ENCODE peak calls at places on chromosomes 2 and 18, in four cellular contexts. S is A549, O is spleen, M is breast epithelium. K is an unnamed sample.

GRCh38 chr18:76896677-76897076 is 74.3 kb downstream of the ZNF236 start:
- DNase-seq in S (no peak), O (no peak), M (no peak), K (no peak)

GRCh38 chr2:236998250-236998649 is 87.4 kb upstream of the COPS8 start:
- DNase-seq in S (no peak), O (no peak), M (no peak), K (no peak)

GRCh38 chr18:38362286-38362792 is 796.7 kb upstream of the CELF4 start:
- DNase-seq in S (no peak), O (no peak), M (no peak), K (no peak)

GRCh38 chr2:30226144-30227032 is 4.9 kb upstream of the LBH start:
- DNase-seq in S (no peak), O (no peak), M (no peak), K (no peak)

GRCh38 chr2:236627193-236627592 is 57.6 kb downstream of the ACKR3 start:
- DNase-seq in S (no peak), O (peak; percentile 59), M (no peak), K (no peak)

GRCh38 chr2:12330916-12331315 is 385.8 kb upstream of the TRIB2 start:
- DNase-seq in S (no peak), O (no peak), M (no peak), K (no peak)

GRCh38 chr18:61334491-61334850 is 1.2 kb downstream of the CDH20 start:
- DNase-seq in S (no peak), O (no peak), M (no peak), K (no peak)

GRCh38 chr2:29782531-29782930 is 138.9 kb downstream of the ALK start:
- DNase-seq in S (no peak), O (no peak), M (no peak), K (no peak)

GRCh38 chr18:66695281-66695680 is 91.4 kb upstream of the CDH19 start:
- DNase-seq in S (no peak), O (no peak), M (no peak), K (no peak)

GRCh38 chr2:113965644-113966043 is 75.8 kb downstream of the ACTR3 start:
- DNase-seq in S (no peak), O (no peak), M (no peak), K (no peak)

GRCh38 chr2:181536730-181537129 is 79.5 kb downstream of the ITGA4 start:
- DNase-seq in S (no peak), O (no peak), M (no peak), K (no peak)

DNA sequence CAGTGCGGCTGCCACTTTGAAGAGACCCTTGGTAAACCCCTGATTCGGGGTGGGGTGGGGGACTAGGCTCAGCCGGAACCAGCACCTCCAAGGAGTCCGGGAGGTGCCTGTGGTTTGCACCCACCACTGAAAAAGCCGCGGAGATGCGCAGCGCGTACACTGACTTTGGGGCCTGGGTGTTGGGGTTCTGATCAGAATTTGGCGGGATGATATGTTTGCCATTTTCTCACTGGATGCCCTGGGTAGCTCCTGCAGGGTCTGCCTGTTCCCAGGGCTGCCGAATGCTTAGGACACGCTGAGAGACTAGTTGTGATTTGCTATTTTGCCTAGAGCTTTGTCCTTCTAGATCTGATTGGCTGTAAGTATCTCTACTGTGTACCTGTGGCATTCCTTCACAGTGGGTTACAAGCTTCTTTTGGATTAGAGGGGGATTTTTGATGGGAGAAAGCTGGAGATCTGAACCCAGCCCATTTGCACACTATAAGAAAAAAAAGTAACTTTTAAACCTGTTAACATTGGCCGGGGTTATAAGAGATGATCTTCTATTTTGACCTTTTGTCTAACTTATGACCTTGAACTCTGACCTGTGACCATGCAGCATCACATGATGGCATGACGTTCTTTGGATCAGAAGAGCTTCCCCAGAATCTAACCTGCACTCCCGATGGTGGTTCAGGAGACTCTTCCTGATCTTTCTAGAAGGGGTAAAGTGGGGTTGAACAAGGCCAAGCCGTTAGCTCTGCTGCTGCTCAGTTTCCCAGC is 1.6 kb downstream of the KCNE4 start:
- DNase-seq in S (no peak), O (no peak), M (no peak), K (no peak)
- TF ChIP-seq POLR2A in S (no peak), O (no peak), M (no peak), K (no peak)

GRCh38 chr18:58224425-58224750 is 180.4 kb downstream of the NEDD4L start:
- DNase-seq in S (no peak), O (no peak), M (no peak), K (no peak)
- H3K4me1 ChIP-seq in S (peaks cover 52% of the 10 kb centered on the region), O (peaks cover 10% of the 10 kb centered on the region), M (peaks cover 16% of the 10 kb centered on the region), K (peaks cover 13% of the 10 kb centered on the region)

GRCh38 chr2:47270421-47270820 is 115.3 kb upstream of the STPG4 start:
- DNase-seq in S (no peak), O (no peak), M (no peak), K (peak; percentile 68)

GRCh38 chr2:47267389-47268086 is 112.4 kb upstream of the STPG4 start:
- DNase-seq in S (no peak), O (no peak), M (no peak), K (no peak)

GRCh38 chr2:47271054-47272000 is 116.2 kb upstream of the STPG4 start:
- DNase-seq in S (no peak), O (no peak), M (no peak), K (no peak)

GRCh38 chr2:47266939-47267338 is 111.8 kb upstream of the STPG4 start:
- DNase-seq in S (no peak), O (no peak), M (no peak), K (no peak)

DNA sequence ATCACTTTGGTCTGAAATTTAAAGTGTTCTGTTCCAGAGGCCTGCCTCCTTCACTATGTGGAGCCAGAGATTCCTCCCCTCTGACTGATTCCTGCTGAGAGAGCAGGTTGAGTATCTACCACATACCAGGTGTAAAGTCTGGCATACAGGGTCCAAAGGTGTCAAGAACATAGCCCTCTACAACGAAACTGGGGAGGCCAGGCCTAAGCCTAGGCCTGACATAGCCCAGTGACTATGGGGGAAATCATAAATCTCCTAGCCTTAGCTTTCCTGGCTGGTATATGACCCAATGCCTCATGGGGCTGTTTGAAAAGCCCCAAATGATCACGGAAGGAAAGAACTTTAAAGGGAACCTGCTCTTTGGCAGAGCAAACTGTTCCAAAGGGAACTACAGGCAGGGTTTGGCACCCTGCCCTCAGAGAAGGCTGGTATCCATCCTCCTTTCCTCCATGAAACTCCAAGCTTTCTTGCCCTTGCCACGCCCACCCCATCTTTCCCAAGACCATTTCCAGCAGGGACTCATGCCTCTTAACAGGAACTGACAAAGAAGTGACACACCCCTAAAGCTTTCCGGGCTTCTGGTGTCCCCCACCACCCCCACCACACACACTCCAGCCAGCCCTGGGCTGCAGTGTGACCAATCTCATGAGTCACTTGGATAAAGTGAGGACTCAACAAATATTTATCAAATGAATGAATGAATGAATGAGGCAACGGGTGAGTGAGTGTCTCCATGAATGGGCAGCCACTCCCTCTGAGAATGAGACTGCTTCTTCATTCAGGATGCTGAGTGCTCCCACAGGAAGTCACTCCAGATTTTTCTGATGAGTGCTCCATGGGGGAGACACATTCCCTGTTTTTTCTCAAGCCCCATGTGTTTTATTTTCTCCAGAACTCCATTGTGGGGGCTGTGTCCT is 114.5 kb upstream of the STPG4 start:
- DNase-seq in S (peak; percentile 93), O (no peak), M (peak; percentile 32), K (peak; percentile 71)
- TF ChIP-seq POLR2A in S (no peak), O (no peak), M (no peak), K (no peak)

DNA sequence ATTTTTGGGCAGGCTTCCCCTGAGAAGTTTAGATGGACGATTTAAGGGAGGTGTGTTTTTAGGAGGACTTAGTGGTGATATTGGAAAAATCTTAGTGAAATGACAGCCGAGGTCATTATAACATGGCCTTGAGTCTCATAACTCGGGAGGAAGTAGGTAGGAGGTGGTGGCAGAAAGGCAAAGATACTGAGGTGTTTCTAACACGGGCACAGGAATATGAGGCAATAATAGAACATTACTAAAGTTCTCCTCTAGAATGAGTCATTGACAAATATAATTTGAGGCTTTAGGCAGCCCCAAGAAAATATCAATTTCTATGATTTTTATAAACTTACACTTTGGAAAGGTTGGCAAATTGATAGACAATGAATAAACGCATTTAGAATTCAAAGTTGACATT is 146.1 kb upstream of the ZEB2 start:
- DNase-seq in S (no peak), O (no peak), M (no peak), K (no peak)
- H3K4me1 ChIP-seq in S (peaks cover 4% of the 10 kb centered on the region), O (peaks cover 3% of the 10 kb centered on the region), M (no peaks in the 10 kb centered on the region), K (peaks cover 2% of the 10 kb centered on the region)

DNA sequence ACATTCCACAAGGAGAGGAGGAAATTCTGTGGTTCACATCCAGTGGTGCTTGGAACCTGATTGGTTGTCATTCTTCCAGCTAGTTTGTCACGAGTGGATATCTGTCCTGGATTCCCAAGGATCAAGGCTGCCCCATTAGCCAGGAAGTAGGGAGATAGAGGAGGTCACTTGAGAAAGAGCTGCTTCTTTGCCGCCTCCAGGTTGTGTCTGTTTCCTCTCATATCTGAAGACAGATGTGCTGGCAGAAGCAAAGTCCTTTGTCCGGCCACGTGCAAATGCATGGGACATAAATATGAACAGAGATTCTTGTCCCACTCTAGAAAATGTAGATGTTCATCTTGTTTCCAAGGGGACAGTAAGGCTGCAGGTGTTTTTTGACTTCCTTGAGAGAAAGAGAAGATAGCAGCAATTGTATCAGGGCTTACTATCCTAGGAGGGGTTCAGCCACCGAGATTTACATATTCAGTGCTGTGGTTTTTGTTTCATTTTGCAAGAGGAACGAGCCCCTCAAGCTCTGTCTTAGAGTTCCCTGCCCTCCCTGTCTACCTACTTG is 174.4 kb downstream of the RPIA start:
- DNase-seq in S (no peak), O (no peak), M (no peak), K (no peak)
- TF ChIP-seq POLR2A in S (no peak), O (no peak), M (no peak), K (no peak)

DNA sequence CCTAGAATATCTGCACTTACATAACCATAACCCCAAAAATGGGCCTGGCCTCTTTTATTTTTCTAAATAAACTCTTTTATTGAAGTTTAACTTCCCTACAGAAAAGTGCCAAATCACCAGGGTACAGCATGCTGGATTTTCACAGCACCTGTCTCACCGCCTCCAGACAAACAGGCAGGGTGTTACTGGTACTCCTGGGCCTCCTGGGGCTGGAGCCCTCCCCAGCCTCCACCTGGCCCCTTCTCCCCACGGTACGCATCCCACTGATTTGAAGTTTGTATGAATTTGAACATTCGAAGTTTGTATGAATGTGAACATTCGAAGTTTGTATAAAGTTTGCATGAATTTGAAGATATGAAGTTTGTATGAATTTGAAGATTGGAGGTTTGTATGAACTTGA is 232.1 kb downstream of the NDUFA10 start:
- DNase-seq in S (no peak), O (no peak), M (no peak), K (no peak)
- H3K4me1 ChIP-seq in S (no peaks in the 10 kb centered on the region), O (no peaks in the 10 kb centered on the region), M (no peaks in the 10 kb centered on the region), K (peaks cover 3% of the 10 kb centered on the region)